ENCODE peak calls at places on chromosomes 16 and 17, in six cellular contexts. W is SK-N-SH, B is gastrocnemius medialis, K is OCI-LY7, S is suprapubic skin, E is tibial nerve. R is an unnamed sample. For H3K36me3 and H3K9me3, the result is how much of the 10 kb centered on the place peaks cover.

GRCh38 chr16:58829096-58829495 is 95.0 kb upstream of the GOT2 start:
- DNase-seq in S (no peak), B (no peak), E (no peak), W (no peak), K (no peak), R (no peak)

GRCh38 chr17:20988896-20989295 is 53.9 kb downstream of the USP22 start:
- DNase-seq in W (no peak), B (no peak), E (no peak), K (no peak), S (no peak), R (peak)

GRCh38 chr17:10737786-10738185 is 8.0 kb upstream of the TMEM220 start:
- DNase-seq in E (no peak), B (no peak), K (no peak), W (no peak), S (no peak), R (no peak)

GRCh38 chr16:27795992-27796614 is 246.2 kb downstream of the KATNIP start:
- DNase-seq in K (peak), S (no peak), B (no peak), E (peak), W (no peak), R (peak)

GRCh38 chr17:45904886-45905285 is 10.5 kb downstream of the MAPT start:
- DNase-seq in S (no peak), B (no peak), E (no peak), W (no peak), K (no peak), R (no peak)

GRCh38 chr17:68200689-68201424 is 47.0 kb upstream of the AMZ2 start:
- DNase-seq in W (peak), S (peak), E (peak), B (peak), K (peak), R (peak)

GRCh38 chr16:5615868-5616642 is 518.5 kb upstream of the EEF2KMT start:
- DNase-seq in E (peak), B (no peak), K (peak), W (peak), S (no peak), R (peak)

GRCh38 chr16:5560084-5560483 is 462.5 kb upstream of the EEF2KMT start:
- DNase-seq in E (no peak), W (no peak), B (no peak), S (no peak), K (peak), R (no peak)

GRCh38 chr16:88616320-88616719 is 22.1 kb upstream of the IL17C start:
- DNase-seq in S (no peak), W (no peak), E (no peak), B (no peak), K (no peak), R (no peak)

GRCh38 chr16:59210955-59211541 is 476.9 kb upstream of the GOT2 start:
- DNase-seq in E (peak), W (no peak), K (no peak), B (no peak), S (no peak), R (peak)

GRCh38 chr17:488993-489757 is 136.6 kb upstream of the RPH3AL start:
- DNase-seq in W (peak), K (peak), E (no peak), S (no peak), B (no peak), R (peak)

GRCh38 chr16:67164599-67165061 is at the start of gene HSF4:
- DNase-seq in E (peak), B (peak), K (no peak), S (no peak), W (peak), R (peak)

GRCh38 chr16:79599837-79600635 is 501 bp downstream of the MAF start:
- DNase-seq in S (no peak), K (peak), W (peak), E (no peak), B (peak), R (peak)

GRCh38 chr17:48282303-48282702 is 147.7 kb downstream of the SKAP1 start:
- DNase-seq in E (no peak), S (no peak), B (no peak), W (no peak), K (no peak), R (no peak)

GRCh38 chr16:84869464-84869863 is 49.7 kb downstream of the CRISPLD2 start:
- DNase-seq in W (no peak), B (no peak), S (no peak), K (no peak), E (no peak), R (no peak)

GRCh38 chr17:79039171-79039570 is 15.2 kb downstream of the C1QTNF1 start:
- DNase-seq in S (peak), W (no peak), B (no peak), K (no peak), E (no peak), R (peak)

GRCh38 chr17:61211233-61211632 is 188.4 kb upstream of the TBX2 start:
- DNase-seq in E (no peak), B (no peak), S (no peak), K (no peak), W (no peak), R (no peak)

GRCh38 chr16:72467157-72467759 is 295.3 kb upstream of the PMFBP1 start:
- DNase-seq in S (no peak), B (no peak), K (peak), E (no peak), W (peak), R (peak)

GRCh38 chr17:78358538-78359215 is 1.2 kb downstream of the SOCS3 start:
- DNase-seq in S (no peak), K (no peak), W (peak), B (no peak), E (no peak), R (peak)

GRCh38 chr17:77011173-77012011 is 129.4 kb upstream of the SEC14L1 start:
- DNase-seq in K (peak), B (no peak), W (peak), E (peak), S (no peak), R (peak)

GRCh38 chr17:46194393-46195216 is 1.4 kb upstream of the KANSL1 start:
- DNase-seq in K (peak), S (no peak), W (peak), E (peak), B (no peak), R (no peak)

GRCh38 chr16:88869673-88869980 is 3.2 kb upstream of the PABPN1L start:
- DNase-seq in S (no peak), B (no peak), E (no peak), W (no peak), K (no peak), R (no peak)

GRCh38 chr17:77892469-77893143 is 65.9 kb upstream of the TNRC6C start:
- DNase-seq in K (no peak), B (no peak), S (peak), E (no peak), W (peak), R (peak)

GRCh38 chr17:63070031-63070430 is 104.0 kb downstream of the TANC2 start:
- DNase-seq in B (no peak), E (no peak), W (no peak), K (no peak), S (no peak), R (no peak)

GRCh38 chr16:27822529-27823437 is 240.7 kb downstream of the GSG1L start:
- DNase-seq in W (no peak), E (no peak), B (no peak), K (no peak), S (peak), R (peak)

GRCh38 chr17:79607941-79608728 is 2.7 kb downstream of the RBFOX3 start:
- DNase-seq in S (no peak), B (no peak), K (no peak), W (peak), E (no peak), R (peak)

GRCh38 chr16:1357906-1358566 is 6.3 kb downstream of the GNPTG start:
- DNase-seq in E (no peak), S (no peak), W (no peak), K (no peak), B (no peak), R (no peak)

GRCh38 chr17:44304651-44305050 is 3.8 kb upstream of the RUNDC3A start:
- DNase-seq in S (no peak), B (no peak), W (no peak), K (no peak), E (no peak), R (no peak)

GRCh38 chr16:72291531-72291981 is 119.6 kb upstream of the PMFBP1 start:
- DNase-seq in S (no peak), B (no peak), W (no peak), E (no peak), K (no peak), R (no peak)

GRCh38 chr17:39738568-39738901 is 797 bp downstream of the GRB7 start:
- DNase-seq in K (no peak), B (no peak), E (no peak), W (no peak), S (no peak), R (peak)

GRCh38 chr16:50263060-50263909 is 3.1 kb upstream of the ADCY7 start:
- DNase-seq in K (no peak), B (no peak), W (no peak), S (no peak), E (no peak), R (peak)

GRCh38 chr17:32958418-32958817 is 30.5 kb downstream of the TMEM98 start:
- DNase-seq in W (no peak), B (no peak), E (no peak), S (no peak), K (no peak), R (no peak)

GRCh38 chr16:13982446-13982845 is 62.5 kb downstream of the ERCC4 start:
- DNase-seq in W (no peak), B (no peak), E (no peak), K (no peak), S (no peak), R (no peak)

GRCh38 chr16:84503751-84504395 is 586 bp downstream of the MEAK7 start:
- DNase-seq in E (no peak), K (no peak), B (peak), W (no peak), S (peak), R (peak)

GRCh38 chr17:72591500-72592241 is 470.9 kb downstream of the SOX9 start:
- DNase-seq in E (no peak), S (no peak), W (peak), B (no peak), K (no peak), R (peak)

GRCh38 chr17:28049071-28049470 is 6.6 kb downstream of the NLK start:
- DNase-seq in S (no peak), K (no peak), E (no peak), W (no peak), B (no peak), R (no peak)

GRCh38 chr16:80375973-80376372 is 164.8 kb upstream of the DYNLRB2 start:
- DNase-seq in E (no peak), S (no peak), B (no peak), K (no peak), W (no peak), R (no peak)

GRCh38 chr17:77832180-77832560 is 126.3 kb upstream of the TNRC6C start:
- DNase-seq in W (no peak), K (no peak), E (no peak), B (peak), S (no peak), R (no peak)

GRCh38 chr17:73371846-73372245 is 60.0 kb upstream of the CDC42EP4 start:
- DNase-seq in E (no peak), B (no peak), W (no peak), S (no peak), K (no peak), R (no peak)

DNA sequence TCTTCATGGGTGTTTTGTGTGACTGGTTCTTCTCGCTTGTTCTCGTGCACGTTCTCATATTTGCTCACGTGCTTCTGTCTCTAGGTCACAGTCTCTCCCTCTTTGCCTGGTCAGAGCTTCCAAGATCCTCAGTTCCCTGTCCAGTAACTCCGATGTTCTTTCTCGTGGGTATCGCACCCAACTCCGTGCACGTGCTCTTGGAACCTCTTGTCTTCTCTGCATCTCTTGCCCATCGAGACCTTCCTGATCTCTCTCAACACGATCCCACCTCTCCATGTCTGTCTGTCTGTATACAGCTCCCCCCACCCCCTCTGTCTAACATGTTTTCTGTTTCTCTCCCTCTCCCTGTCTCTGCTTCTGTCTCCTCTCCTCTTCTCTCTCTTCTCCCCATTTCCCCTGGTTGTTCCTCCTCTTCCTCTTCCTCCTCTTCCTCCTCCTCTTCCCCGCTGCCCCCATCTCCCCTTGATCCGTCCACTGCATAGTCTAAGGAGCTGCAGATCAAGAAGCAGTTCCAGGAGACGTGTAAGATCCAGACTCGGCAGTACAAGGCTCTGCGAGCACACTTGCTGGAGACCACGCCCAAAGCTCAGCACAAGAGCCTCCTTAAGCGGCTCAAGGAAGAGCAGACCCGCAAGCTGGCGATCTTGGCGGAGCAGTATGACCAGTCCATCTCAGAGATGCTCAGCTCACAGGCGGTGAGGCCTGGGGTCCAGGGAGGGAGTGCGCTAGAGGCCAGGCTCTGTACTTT is 6.1 kb downstream of the HIRIP3 start:
- DNase-seq in K (no peak), W (no peak), E (no peak), S (no peak), B (no peak), R (no peak)
- H3K36me3 ChIP-seq in K (half or more), W (under half), E (under half), S (half or more), B (half or more), R (half or more)

GRCh38 chr17:1628856-1629646 is 417 bp upstream of the SLC43A2 start:
- DNase-seq in B (peak), S (peak), K (peak), W (peak), E (peak), R (peak)
- TF ChIP-seq CTCF in B (peak), S (peak), K (peak), W (peak), E (peak), R (peak)

GRCh38 chr16:11480634-11481033 is 106.1 kb downstream of the LITAF start:
- DNase-seq in S (no peak), W (no peak), B (no peak), K (no peak), E (no peak), R (no peak)
- H3K9me3 ChIP-seq in S (under half), W (under half), B (under half), K (under half), E (under half), R (under half)

DNA sequence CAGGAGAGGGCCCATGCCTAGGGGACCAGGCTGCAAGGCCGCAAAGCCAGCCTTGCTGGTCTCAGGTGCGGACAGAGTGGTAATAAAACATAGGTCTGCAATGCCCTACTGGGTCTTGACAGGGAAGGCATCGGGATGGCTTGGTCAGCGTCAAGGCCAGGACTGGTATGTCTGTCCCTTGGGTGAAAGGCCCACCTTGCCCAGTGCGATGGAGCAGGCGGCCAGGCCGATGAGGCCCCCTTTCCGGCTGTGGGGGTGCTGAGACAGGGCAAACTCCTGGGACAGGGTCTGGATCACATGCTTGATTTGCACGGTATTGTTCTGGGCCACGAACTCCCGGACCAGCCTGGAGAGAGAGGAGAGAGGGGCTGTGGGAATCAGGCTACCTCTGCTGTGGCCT is 14.9 kb downstream of the VAC14 start:
- DNase-seq in K (no peak), W (no peak), S (no peak), B (no peak), E (no peak), R (no peak)
- H3K36me3 ChIP-seq in K (half or more), W (under half), S (half or more), B (under half), E (under half), R (half or more)

DNA sequence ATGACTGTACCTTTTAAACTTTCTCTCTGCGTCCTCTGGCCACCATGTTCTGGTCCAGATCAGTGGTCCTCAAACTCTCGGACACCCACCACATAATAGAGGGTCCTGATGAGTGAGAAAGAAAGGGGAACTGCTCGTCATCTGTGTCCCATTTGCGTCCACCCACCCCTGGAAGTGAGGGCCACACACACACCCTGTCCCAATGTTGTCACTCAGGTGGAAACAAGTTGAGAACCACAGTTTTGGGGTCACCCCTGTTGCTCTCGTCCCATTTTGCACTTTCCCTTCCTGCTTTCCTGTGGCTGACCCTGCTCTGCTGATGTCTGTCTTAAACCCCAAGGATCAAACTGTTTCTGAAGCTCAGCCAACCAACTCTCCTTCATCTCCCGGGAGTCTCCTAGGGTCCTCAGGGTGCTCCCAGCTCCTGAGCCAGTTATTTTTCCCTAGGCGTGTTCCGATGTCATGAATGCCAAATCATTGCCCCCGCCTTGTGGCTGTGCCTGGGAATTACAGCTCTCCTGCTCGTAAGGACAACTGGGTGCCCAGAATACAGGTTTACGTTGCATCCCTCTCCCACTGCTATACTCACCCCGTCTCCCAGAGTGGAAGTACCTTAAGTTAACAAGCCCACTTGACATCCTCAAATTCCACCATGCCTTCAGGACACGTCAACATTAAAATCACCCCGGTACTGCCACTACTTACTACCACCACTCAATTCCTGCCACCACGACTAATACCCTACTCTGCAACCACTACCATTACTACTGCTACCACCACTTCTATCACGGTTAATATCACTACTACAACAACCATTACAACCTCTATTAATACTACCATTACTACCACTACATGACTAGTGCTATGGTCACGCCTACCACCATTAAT is 26.0 kb upstream of the HNF1B start:
- DNase-seq in K (peak), B (no peak), E (peak), S (no peak), W (peak), R (peak)
- TF ChIP-seq CTCF in K (peak), B (no peak), E (no peak), S (peak), W (peak), R (peak)

GRCh38 chr16:35200662-35201061 is 1741.2 kb downstream of the TP53TG3F start:
- DNase-seq in S (no peak), B (no peak), E (no peak), W (no peak), K (no peak), R (no peak)

GRCh38 chr16:35203636-35204035 is 1744.2 kb downstream of the TP53TG3F start:
- DNase-seq in K (no peak), E (no peak), B (no peak), W (no peak), S (no peak), R (no peak)

GRCh38 chr16:35198223-35199199 is 1739.1 kb downstream of the TP53TG3F start:
- DNase-seq in B (no peak), W (no peak), E (peak), S (no peak), K (no peak), R (no peak)

GRCh38 chr16:35197656-35198055 is 1738.2 kb downstream of the TP53TG3F start:
- DNase-seq in S (no peak), B (no peak), E (peak), W (no peak), K (no peak), R (no peak)

GRCh38 chr16:35201151-35201550 is 1741.7 kb downstream of the TP53TG3F start:
- DNase-seq in W (no peak), B (no peak), K (no peak), E (no peak), S (no peak), R (no peak)
- H3K9me3 ChIP-seq in W (under half), B (under half), K (under half), E (under half), S (under half), R (half or more)

GRCh38 chr16:86496262-86496928 is 13.9 kb upstream of the FOXF1 start:
- DNase-seq in E (no peak), S (no peak), B (no peak), K (no peak), W (no peak), R (no peak)
- H3K36me3 ChIP-seq in E (under half), S (under half), B (under half), K (under half), W (under half), R (under half)

DNA sequence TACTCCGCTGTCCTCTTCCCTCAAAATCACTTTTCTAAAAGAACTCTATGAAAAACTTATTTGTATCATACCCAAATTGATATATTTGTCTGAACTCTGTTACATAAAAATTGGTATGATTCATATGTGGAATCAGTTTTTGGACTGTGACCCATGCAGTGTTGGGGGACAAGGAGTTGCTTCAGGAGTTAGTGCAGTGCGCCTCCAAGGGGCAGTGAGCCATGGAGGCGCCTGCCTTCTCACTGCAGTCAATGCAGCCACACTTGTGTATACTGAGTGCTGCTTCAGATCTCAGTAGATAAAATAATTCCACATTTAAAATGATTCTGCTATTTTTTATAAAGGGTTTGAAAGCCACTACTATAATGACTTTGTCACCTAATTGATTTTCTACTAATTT is 32.5 kb downstream of the DGKE start:
- DNase-seq in B (no peak), W (no peak), S (no peak), E (no peak), K (peak), R (no peak)
- TF ChIP-seq CTCF in B (no peak), W (peak), S (no peak), E (no peak), K (peak), R (peak)

R was measured in endodermal cell.